ENCODE peak calls at places on chromosome 1, in ten cellular contexts. O, S, J, P, X, K, B, Z, U and V are unnamed samples.

GRCh38 chr1:44422161-44422560 is 17.1 kb downstream of the RNF220 start:
- DNase-seq in O (no peak), S (no peak), J (no peak), P (no peak), X (no peak), K (no peak), B (peak; percentile 54), Z (no peak), U (no peak), V (peak; percentile 57)

GRCh38 chr1:211331011-211331709 is 4.5 kb downstream of the TRAF5 start:
- DNase-seq in O (no peak), S (no peak), J (peak; percentile 80), P (no peak), X (no peak), K (no peak), B (no peak), Z (no peak), U (no peak), V (no peak)

GRCh38 chr1:16720403-16721223 is 19.7 kb upstream of the RNU1-4 start:
- DNase-seq in O (no peak), S (peak; percentile 1), J (no peak), P (peak; percentile 13), X (no peak), K (peak; percentile 19), B (no peak), Z (peak; percentile 6), U (no peak), V (peak; percentile 55)

GRCh38 chr1:37113285-37113684 is 79.0 kb upstream of the GRIK3 start:
- DNase-seq in O (no peak), S (no peak), J (no peak), P (no peak), X (no peak), K (no peak), B (no peak), Z (no peak), U (no peak), V (no peak)

GRCh38 chr1:5658340-5659316 is 333.6 kb downstream of the NPHP4 start:
- DNase-seq in O (peak; percentile 69), S (no peak), J (no peak), P (no peak), X (no peak), K (no peak), B (no peak), Z (peak; percentile 57), U (no peak), V (peak; percentile 65)

GRCh38 chr1:248622491-248623106 is 12.3 kb downstream of the OR2T11 start:
- DNase-seq in O (no peak), S (no peak), J (no peak), P (no peak), X (peak; percentile 3), K (no peak), B (peak; percentile 6), Z (no peak), U (no peak), V (peak; percentile 9)

GRCh38 chr1:30906631-30907389 is 1.7 kb downstream of the SDC3 start:
- DNase-seq in O (no peak), S (no peak), J (no peak), P (no peak), X (no peak), K (no peak), B (no peak), Z (no peak), U (no peak), V (peak; percentile 48)

GRCh38 chr1:54976747-54977146 is 3.7 kb upstream of the TMEM61 start:
- DNase-seq in O (no peak), S (no peak), J (no peak), P (no peak), X (no peak), K (peak; percentile 24), B (no peak), Z (no peak), U (no peak), V (no peak)

GRCh38 chr1:7589080-7589735 is 181.9 kb upstream of the VAMP3 start:
- DNase-seq in O (no peak), S (no peak), J (no peak), P (no peak), X (no peak), K (no peak), B (no peak), Z (no peak), U (no peak), V (no peak)

GRCh38 chr1:4612991-4613390 is 41.4 kb upstream of the AJAP1 start:
- DNase-seq in O (no peak), S (no peak), J (no peak), P (no peak), X (no peak), K (no peak), B (no peak), Z (no peak), U (no peak), V (no peak)

GRCh38 chr1:25683731-25684130 is 67.1 kb downstream of the MAN1C1 start:
- DNase-seq in O (no peak), S (no peak), J (no peak), P (no peak), X (no peak), K (no peak), B (no peak), Z (no peak), U (no peak), V (no peak)

GRCh38 chr1:182688436-182688835 is 4.0 kb upstream of the RGS8 start:
- DNase-seq in O (no peak), S (no peak), J (peak; percentile 58), P (no peak), X (no peak), K (no peak), B (no peak), Z (no peak), U (no peak), V (no peak)

GRCh38 chr1:207619833-207620572 is 24.9 kb upstream of the CR1L start:
- DNase-seq in O (no peak), S (peak; percentile 73), J (peak; percentile 44), P (no peak), X (peak; percentile 72), K (peak; percentile 14), B (peak; percentile 88), Z (no peak), U (no peak), V (peak; percentile 40)

GRCh38 chr1:21937034-21937371 is at the start of gene HSPG2:
- DNase-seq in O (no peak), S (no peak), J (no peak), P (no peak), X (no peak), K (no peak), B (no peak), Z (no peak), U (no peak), V (no peak)

GRCh38 chr1:21935393-21935804 is 1.7 kb downstream of the HSPG2 start:
- DNase-seq in O (no peak), S (no peak), J (no peak), P (no peak), X (no peak), K (no peak), B (no peak), Z (no peak), U (no peak), V (no peak)

GRCh38 chr1:21937372-21938121 is 437 bp upstream of the HSPG2 start:
- DNase-seq in O (peak; percentile 84), S (peak; percentile 96), J (no peak), P (peak; percentile 85), X (peak; percentile 88), K (peak; percentile 89), B (peak; percentile 90), Z (peak; percentile 81), U (no peak), V (peak; percentile 99)

GRCh38 chr1:21935891-21936365 is 1.2 kb downstream of the HSPG2 start:
- DNase-seq in O (peak; percentile 81), S (no peak), J (peak; percentile 52), P (no peak), X (peak; percentile 60), K (no peak), B (peak; percentile 53), Z (peak; percentile 72), U (no peak), V (peak; percentile 60)

DNA sequence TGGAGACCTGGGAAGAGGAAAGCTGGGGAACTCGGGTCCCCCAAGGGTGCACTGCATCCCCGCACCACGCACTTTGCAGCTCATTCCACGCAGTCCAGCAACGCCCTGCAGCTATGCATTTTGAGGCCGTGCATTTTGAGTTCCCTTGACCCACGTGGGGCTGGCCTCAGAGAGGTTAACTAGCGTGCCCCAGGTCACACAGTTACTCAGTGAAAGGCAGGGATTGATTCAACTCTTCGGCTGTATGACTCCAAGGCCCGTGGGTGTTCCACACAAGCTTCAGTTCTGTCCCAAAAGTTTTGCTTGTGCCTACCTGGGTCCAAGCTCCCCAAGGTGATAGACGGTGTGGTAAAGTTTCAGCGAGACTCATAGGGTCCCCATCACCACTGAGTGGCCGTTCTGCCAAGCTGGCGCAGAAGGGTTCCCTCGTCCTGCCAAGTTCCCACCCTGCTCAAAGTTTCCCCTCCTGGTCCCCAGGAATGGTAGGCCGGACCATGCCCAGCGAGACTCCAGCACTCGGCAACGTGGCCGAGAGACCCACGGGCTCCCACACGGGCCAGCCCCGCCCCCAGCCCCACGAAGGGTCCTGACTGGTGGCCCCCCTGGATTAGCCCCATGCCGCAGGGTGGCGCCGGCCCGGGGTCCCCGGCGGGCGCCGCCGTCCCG is 611 bp downstream of the HSPG2 start:
- DNase-seq in O (peak; percentile 46), S (peak; percentile 39), J (no peak), P (peak; percentile 25), X (no peak), K (no peak), B (no peak), Z (peak; percentile 40), U (no peak), V (no peak)
- H3K4me3 ChIP-seq in O (peak overlapping the region; percentile 59), S (peak overlapping the region; percentile 82), J (peak overlapping the region; percentile 73), P (peak overlapping the region; percentile 63), X (peak overlapping the region; percentile 54), K (peak overlapping the region; percentile 31), B (peak overlapping the region; percentile 79), Z (peak overlapping the region; percentile 69), U (peak overlapping the region; percentile 72), V (peak overlapping the region; percentile 56)

DNA sequence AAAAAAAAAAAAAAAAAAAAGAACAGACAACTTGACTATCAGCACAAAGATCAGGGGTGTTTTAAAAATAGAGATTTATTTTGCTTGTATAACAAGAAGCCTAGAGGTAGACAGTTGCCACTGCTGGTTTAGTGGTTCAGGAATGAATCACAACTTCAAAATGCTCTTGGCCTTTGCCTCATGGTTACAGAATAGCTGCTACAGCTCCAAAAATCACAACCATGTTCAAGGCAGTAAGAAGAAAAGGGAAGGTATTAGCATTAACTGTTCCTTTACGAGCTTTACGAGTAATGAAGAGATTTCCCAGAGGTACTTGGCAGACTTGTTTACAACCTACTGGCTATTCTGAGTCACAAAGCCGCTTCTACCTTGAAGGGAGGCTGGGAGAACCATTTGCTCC is 52.5 kb upstream of the PPM1J start:
- DNase-seq in O (no peak), S (no peak), J (no peak), P (no peak), X (no peak), K (no peak), B (no peak), Z (no peak), U (no peak), V (no peak)
- H3K27me3 ChIP-seq in O (no peaks in the 10 kb centered on the region), S (no peaks in the 10 kb centered on the region), J (no peaks in the 10 kb centered on the region), P (no peaks in the 10 kb centered on the region), X (no peaks in the 10 kb centered on the region), K (no peaks in the 10 kb centered on the region), B (no peaks in the 10 kb centered on the region), Z (no peaks in the 10 kb centered on the region), U (peaks cover 2% of the 10 kb centered on the region), V (no peaks in the 10 kb centered on the region)

GRCh38 chr1:156708245-156708661 is 2.9 kb upstream of the CRABP2 start:
- DNase-seq in O (no peak), S (peak; percentile 76), J (no peak), P (no peak), X (peak; percentile 95), K (no peak), B (peak; percentile 92), Z (no peak), U (no peak), V (peak; percentile 87)
- H3K4me3 ChIP-seq in O (no peak overlapping the region), S (peak overlapping the region; percentile 61), J (no peak overlapping the region), P (no peak overlapping the region), X (no peak overlapping the region), K (no peak overlapping the region), B (peak overlapping the region; percentile 67), Z (no peak overlapping the region), U (no peak overlapping the region), V (peak overlapping the region; percentile 80)

GRCh38 chr1:63323866-63324778 is 1.8 kb downstream of the FOXD3 start:
- DNase-seq in O (no peak), S (peak; percentile 81), J (no peak), P (no peak), X (no peak), K (no peak), B (peak; percentile 65), Z (no peak), U (no peak), V (peak; percentile 79)
- H3K27me3 ChIP-seq in O (peaks cover 98% of the 10 kb centered on the region), S (peaks cover 100% of the 10 kb centered on the region), J (no peaks in the 10 kb centered on the region), P (peaks cover 80% of the 10 kb centered on the region), X (peaks cover 61% of the 10 kb centered on the region), K (peaks cover 87% of the 10 kb centered on the region), B (peaks cover 67% of the 10 kb centered on the region), Z (peaks cover 100% of the 10 kb centered on the region), U (peaks cover 61% of the 10 kb centered on the region), V (peaks cover 73% of the 10 kb centered on the region)